ENCODE peak calls at places on chromosomes 2 and 18, in nine cellular contexts. One of them, this sample, is unnamed.

GRCh38 chr2:172999641-173000387 is 75.8 kb upstream of the MAP3K20 start:
- DNase-seq in RWPE1: no peak
- DNase-seq in psoas muscle: peak
- DNase-seq in uterus: no peak
- DNase-seq in mesothelial cell of epicardium: no peak
- DNase-seq in cardiac fibroblast: no peak
- DNase-seq in upper lobe of right lung: no peak
- DNase-seq in HFF-Myc: no peak
- DNase-seq in transverse colon: no peak
- DNase-seq in this sample: no peak

GRCh38 chr2:109285244-109285651 is 156.2 kb downstream of the SH3RF3 start:
- DNase-seq in mesothelial cell of epicardium: no peak
- DNase-seq in HFF-Myc: no peak
- DNase-seq in transverse colon: no peak
- DNase-seq in uterus: no peak
- DNase-seq in upper lobe of right lung: no peak
- DNase-seq in RWPE1: no peak
- DNase-seq in psoas muscle: peak
- DNase-seq in cardiac fibroblast: peak
- DNase-seq in this sample: no peak

GRCh38 chr2:239820836-239821693 is 204.1 kb downstream of the NDUFA10 start:
- DNase-seq in transverse colon: no peak
- DNase-seq in RWPE1: no peak
- DNase-seq in mesothelial cell of epicardium: peak
- DNase-seq in upper lobe of right lung: peak
- DNase-seq in HFF-Myc: no peak
- DNase-seq in cardiac fibroblast: no peak
- DNase-seq in psoas muscle: peak
- DNase-seq in uterus: no peak
- DNase-seq in this sample: peak

GRCh38 chr2:202519453-202519852 is 115.3 kb upstream of the FAM117B start:
- DNase-seq in uterus: no peak
- DNase-seq in RWPE1: no peak
- DNase-seq in upper lobe of right lung: no peak
- DNase-seq in HFF-Myc: no peak
- DNase-seq in transverse colon: no peak
- DNase-seq in mesothelial cell of epicardium: no peak
- DNase-seq in psoas muscle: no peak
- DNase-seq in cardiac fibroblast: no peak
- DNase-seq in this sample: no peak

GRCh38 chr18:26487437-26487836 is 60.9 kb downstream of the KCTD1 start:
- DNase-seq in RWPE1: peak
- DNase-seq in mesothelial cell of epicardium: no peak
- DNase-seq in HFF-Myc: no peak
- DNase-seq in upper lobe of right lung: no peak
- DNase-seq in cardiac fibroblast: peak
- DNase-seq in transverse colon: no peak
- DNase-seq in psoas muscle: no peak
- DNase-seq in uterus: no peak
- DNase-seq in this sample: no peak

GRCh38 chr2:13114391-13114790 is 397.7 kb downstream of the TRIB2 start:
- DNase-seq in psoas muscle: no peak
- DNase-seq in upper lobe of right lung: no peak
- DNase-seq in uterus: no peak
- DNase-seq in RWPE1: no peak
- DNase-seq in transverse colon: no peak
- DNase-seq in HFF-Myc: peak
- DNase-seq in cardiac fibroblast: peak
- DNase-seq in mesothelial cell of epicardium: no peak
- DNase-seq in this sample: no peak

GRCh38 chr2:72908741-72909140 is 8.6 kb upstream of the EMX1 start:
- DNase-seq in upper lobe of right lung: no peak
- DNase-seq in cardiac fibroblast: no peak
- DNase-seq in transverse colon: no peak
- DNase-seq in HFF-Myc: no peak
- DNase-seq in RWPE1: no peak
- DNase-seq in psoas muscle: no peak
- DNase-seq in uterus: no peak
- DNase-seq in mesothelial cell of epicardium: no peak
- DNase-seq in this sample: no peak

GRCh38 chr18:10023853-10024638 is 110.2 kb downstream of the VAPA start:
- DNase-seq in uterus: no peak
- DNase-seq in upper lobe of right lung: no peak
- DNase-seq in psoas muscle: no peak
- DNase-seq in RWPE1: no peak
- DNase-seq in HFF-Myc: no peak
- DNase-seq in cardiac fibroblast: no peak
- DNase-seq in transverse colon: no peak
- DNase-seq in mesothelial cell of epicardium: no peak
- DNase-seq in this sample: peak

GRCh38 chr2:67600472-67600871 is 203.3 kb downstream of the ETAA1 start:
- DNase-seq in cardiac fibroblast: peak
- DNase-seq in RWPE1: no peak
- DNase-seq in HFF-Myc: no peak
- DNase-seq in uterus: no peak
- DNase-seq in upper lobe of right lung: no peak
- DNase-seq in mesothelial cell of epicardium: no peak
- DNase-seq in psoas muscle: no peak
- DNase-seq in transverse colon: no peak
- DNase-seq in this sample: no peak

GRCh38 chr2:41234093-41234492 is 782.2 kb upstream of the SLC8A1 start:
- DNase-seq in RWPE1: no peak
- DNase-seq in psoas muscle: no peak
- DNase-seq in transverse colon: no peak
- DNase-seq in HFF-Myc: no peak
- DNase-seq in uterus: no peak
- DNase-seq in cardiac fibroblast: no peak
- DNase-seq in mesothelial cell of epicardium: no peak
- DNase-seq in upper lobe of right lung: no peak
- DNase-seq in this sample: no peak
- TF ChIP-seq CTCF in RWPE1: no peak
- TF ChIP-seq CTCF in psoas muscle: no peak
- TF ChIP-seq CTCF in transverse colon: no peak
- TF ChIP-seq CTCF in HFF-Myc: no peak
- TF ChIP-seq CTCF in uterus: no peak
- TF ChIP-seq CTCF in cardiac fibroblast: no peak
- TF ChIP-seq CTCF in mesothelial cell of epicardium: no peak
- TF ChIP-seq CTCF in upper lobe of right lung: no peak
- TF ChIP-seq CTCF in this sample: no peak

DNA sequence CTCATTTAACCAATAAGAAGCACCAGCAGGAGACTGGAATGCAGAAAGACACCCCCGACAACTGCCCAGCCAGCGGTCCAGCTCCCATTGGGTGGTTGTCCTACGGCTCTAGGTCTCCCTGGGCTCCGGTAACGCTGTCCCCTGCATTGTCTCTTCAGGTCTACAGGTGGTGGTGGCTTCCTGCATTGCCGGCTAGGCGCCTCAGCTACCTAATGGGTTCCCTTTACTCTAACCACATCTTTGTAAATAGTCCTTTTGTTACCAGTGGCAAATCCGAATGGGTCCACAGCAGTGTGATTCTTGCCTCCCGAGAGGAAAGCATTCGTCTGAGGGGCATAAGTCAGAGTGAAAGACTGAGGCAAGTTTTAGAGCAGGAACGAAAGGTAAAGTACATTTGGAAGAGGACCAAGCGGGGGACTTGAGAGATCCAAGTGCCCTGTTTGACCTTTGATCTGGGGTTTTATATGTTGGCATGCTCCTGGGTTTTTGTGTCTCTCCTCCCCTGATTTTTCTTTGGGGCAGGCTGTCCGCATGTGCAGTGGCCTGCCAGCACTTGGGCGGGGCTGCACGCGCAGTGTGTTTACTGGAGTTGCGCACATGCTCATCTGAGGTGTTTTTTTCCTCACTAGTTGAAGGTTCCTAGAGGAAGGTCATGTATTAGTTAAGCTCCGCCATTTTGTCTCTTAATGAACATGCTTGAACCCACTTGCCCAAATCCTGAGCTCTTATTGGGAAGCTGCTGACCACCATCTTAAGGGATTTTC is 11.0 kb downstream of the FABP1 start:
- DNase-seq in HFF-Myc: no peak
- DNase-seq in cardiac fibroblast: no peak
- DNase-seq in mesothelial cell of epicardium: no peak
- DNase-seq in RWPE1: no peak
- DNase-seq in transverse colon: no peak
- DNase-seq in upper lobe of right lung: no peak
- DNase-seq in uterus: no peak
- DNase-seq in psoas muscle: no peak
- DNase-seq in this sample: no peak
- TF ChIP-seq CTCF in HFF-Myc: no peak
- TF ChIP-seq CTCF in cardiac fibroblast: no peak
- TF ChIP-seq CTCF in mesothelial cell of epicardium: no peak
- TF ChIP-seq CTCF in RWPE1: no peak
- TF ChIP-seq CTCF in transverse colon: no peak
- TF ChIP-seq CTCF in upper lobe of right lung: no peak
- TF ChIP-seq CTCF in uterus: no peak
- TF ChIP-seq CTCF in psoas muscle: no peak
- TF ChIP-seq CTCF in this sample: no peak

GRCh38 chr2:50781646-50782045 is 250.3 kb downstream of the NRXN1 start:
- DNase-seq in transverse colon: no peak
- DNase-seq in upper lobe of right lung: no peak
- DNase-seq in mesothelial cell of epicardium: no peak
- DNase-seq in cardiac fibroblast: no peak
- DNase-seq in psoas muscle: no peak
- DNase-seq in uterus: no peak
- DNase-seq in HFF-Myc: no peak
- DNase-seq in RWPE1: no peak
- DNase-seq in this sample: no peak

GRCh38 chr2:50783116-50783515 is 248.8 kb downstream of the NRXN1 start:
- DNase-seq in uterus: no peak
- DNase-seq in mesothelial cell of epicardium: no peak
- DNase-seq in HFF-Myc: no peak
- DNase-seq in transverse colon: no peak
- DNase-seq in cardiac fibroblast: no peak
- DNase-seq in RWPE1: no peak
- DNase-seq in upper lobe of right lung: no peak
- DNase-seq in psoas muscle: no peak
- DNase-seq in this sample: no peak

GRCh38 chr2:50786345-50786744 is 245.6 kb downstream of the NRXN1 start:
- DNase-seq in HFF-Myc: no peak
- DNase-seq in psoas muscle: no peak
- DNase-seq in upper lobe of right lung: no peak
- DNase-seq in transverse colon: no peak
- DNase-seq in uterus: no peak
- DNase-seq in mesothelial cell of epicardium: no peak
- DNase-seq in RWPE1: no peak
- DNase-seq in cardiac fibroblast: no peak
- DNase-seq in this sample: no peak

GRCh38 chr2:50785781-50786180 is 246.2 kb downstream of the NRXN1 start:
- DNase-seq in HFF-Myc: no peak
- DNase-seq in psoas muscle: no peak
- DNase-seq in upper lobe of right lung: no peak
- DNase-seq in mesothelial cell of epicardium: no peak
- DNase-seq in RWPE1: no peak
- DNase-seq in cardiac fibroblast: no peak
- DNase-seq in uterus: no peak
- DNase-seq in transverse colon: no peak
- DNase-seq in this sample: no peak

GRCh38 chr2:50782543-50782942 is 249.4 kb downstream of the NRXN1 start:
- DNase-seq in cardiac fibroblast: no peak
- DNase-seq in uterus: no peak
- DNase-seq in RWPE1: no peak
- DNase-seq in upper lobe of right lung: no peak
- DNase-seq in HFF-Myc: no peak
- DNase-seq in transverse colon: no peak
- DNase-seq in mesothelial cell of epicardium: no peak
- DNase-seq in psoas muscle: no peak
- DNase-seq in this sample: no peak
- TF ChIP-seq CTCF in cardiac fibroblast: no peak
- TF ChIP-seq CTCF in uterus: no peak
- TF ChIP-seq CTCF in RWPE1: no peak
- TF ChIP-seq CTCF in upper lobe of right lung: no peak
- TF ChIP-seq CTCF in HFF-Myc: no peak
- TF ChIP-seq CTCF in transverse colon: no peak
- TF ChIP-seq CTCF in mesothelial cell of epicardium: no peak
- TF ChIP-seq CTCF in psoas muscle: no peak
- TF ChIP-seq CTCF in this sample: no peak

DNA sequence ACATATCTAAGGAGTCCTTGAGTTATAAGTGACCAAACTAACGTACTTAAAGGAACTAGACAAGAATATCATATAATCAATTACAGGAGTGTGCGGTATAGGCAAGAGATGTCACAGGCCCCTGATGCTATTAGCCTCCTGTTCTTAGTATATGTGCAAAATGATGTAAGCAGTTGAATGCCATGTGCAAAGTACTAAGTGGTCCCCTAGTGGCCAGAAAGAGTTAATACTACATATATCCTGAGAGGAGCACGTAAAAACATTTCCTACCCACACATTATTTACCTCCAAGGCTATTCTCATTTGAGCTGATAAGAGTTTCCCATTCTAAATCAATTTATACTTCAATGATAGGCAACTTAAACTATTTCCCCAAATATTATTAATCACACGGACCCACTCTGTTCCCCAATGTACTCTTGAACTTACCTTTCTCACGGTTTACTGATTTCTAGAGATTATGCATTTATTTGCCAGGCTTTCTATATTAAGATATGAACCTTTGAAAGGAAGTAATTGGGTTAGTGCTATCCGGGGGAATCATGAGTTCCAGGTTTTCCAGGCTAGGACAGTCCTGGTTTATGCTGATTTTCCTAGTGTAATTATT is 158.0 kb upstream of the KLHL14 start:
- DNase-seq in uterus: no peak
- DNase-seq in RWPE1: peak
- DNase-seq in psoas muscle: no peak
- DNase-seq in transverse colon: no peak
- DNase-seq in HFF-Myc: peak
- DNase-seq in mesothelial cell of epicardium: no peak
- DNase-seq in upper lobe of right lung: no peak
- DNase-seq in cardiac fibroblast: peak
- DNase-seq in this sample: no peak
- TF ChIP-seq CTCF in uterus: no peak
- TF ChIP-seq CTCF in RWPE1: peak
- TF ChIP-seq CTCF in psoas muscle: peak
- TF ChIP-seq CTCF in transverse colon: no peak
- TF ChIP-seq CTCF in HFF-Myc: peak
- TF ChIP-seq CTCF in mesothelial cell of epicardium: peak
- TF ChIP-seq CTCF in upper lobe of right lung: peak
- TF ChIP-seq CTCF in cardiac fibroblast: peak
- TF ChIP-seq CTCF in this sample: no peak

This sample was measured in right atrium auricular region.